ENCODE peak calls at places on chromosomes 2 and 18, in six cellular contexts. Z, W, M, B, N and A are unnamed samples. For H3K27me3, the result is how much of the 10 kb centered on the place peaks cover.

GRCh38 chr2:190663348-190663747 is 14.5 kb downstream of the NAB1 start:
- DNase-seq in B (no peak), Z (no peak), M (no peak), N (no peak), W (no peak), A (no peak)

GRCh38 chr2:49129034-49129433 is 25.3 kb downstream of the FSHR start:
- DNase-seq in B (no peak), N (peak), M (no peak), W (no peak), Z (no peak), A (no peak)

GRCh38 chr2:134421556-134422328 is 167.9 kb downstream of the MGAT5 start:
- DNase-seq in Z (no peak), N (no peak), B (no peak), W (no peak), M (no peak), A (no peak)

GRCh38 chr18:26540041-26540628 is 8.2 kb downstream of the KCTD1 start:
- DNase-seq in N (no peak), M (no peak), B (no peak), Z (no peak), W (no peak), A (no peak)

GRCh38 chr18:76495435-76496199 is 575 bp upstream of the ZNF516 start:
- DNase-seq in Z (peak), B (no peak), N (no peak), M (no peak), W (no peak), A (no peak)

GRCh38 chr2:203623104-203623503 is 83.3 kb upstream of the CD28 start:
- DNase-seq in Z (no peak), M (no peak), W (no peak), B (no peak), N (no peak), A (no peak)

GRCh38 chr2:167820488-167820887 is 426.9 kb downstream of the STK39 start:
- DNase-seq in M (no peak), W (no peak), N (no peak), B (no peak), Z (no peak), A (no peak)

GRCh38 chr2:98528349-98528748 is 80.0 kb downstream of the COA5 start:
- DNase-seq in M (no peak), B (no peak), W (no peak), N (no peak), Z (no peak), A (no peak)

GRCh38 chr18:56468379-56468778 is 170.0 kb downstream of the TXNL1 start:
- DNase-seq in B (no peak), M (no peak), W (no peak), N (no peak), Z (no peak), A (no peak)

GRCh38 chr18:63869851-63870250 is 17.7 kb upstream of the SERPINB2 start:
- DNase-seq in N (no peak), W (no peak), M (no peak), Z (no peak), B (no peak), A (no peak)

GRCh38 chr2:85915606-85916303 is 27.0 kb upstream of the ST3GAL5 start:
- DNase-seq in N (no peak), W (no peak), Z (no peak), M (no peak), B (no peak), A (no peak)

GRCh38 chr2:95004287-95004686 is 21.2 kb upstream of the MAL start:
- DNase-seq in N (no peak), M (no peak), B (no peak), Z (no peak), W (no peak), A (no peak)

GRCh38 chr2:8729939-8730338 is 48.1 kb downstream of the ID2 start:
- DNase-seq in N (no peak), W (no peak), B (no peak), Z (no peak), M (no peak), A (no peak)

GRCh38 chr2:101967826-101968498 is 23.8 kb upstream of the IL1R2 start:
- DNase-seq in W (no peak), B (no peak), Z (no peak), M (no peak), N (no peak), A (no peak)

GRCh38 chr2:12637754-12638153 is 79.0 kb upstream of the TRIB2 start:
- DNase-seq in Z (no peak), M (no peak), W (no peak), N (no peak), B (no peak), A (no peak)

GRCh38 chr2:14297340-14297739 is 335.2 kb upstream of the LRATD1 start:
- DNase-seq in W (no peak), Z (no peak), M (no peak), N (no peak), B (no peak), A (no peak)

GRCh38 chr2:9660154-9660553 is 29.4 kb upstream of the YWHAQ start:
- DNase-seq in Z (no peak), W (no peak), M (no peak), N (no peak), B (no peak), A (no peak)

GRCh38 chr18:3525870-3526420 is 76.0 kb downstream of the TGIF1 start:
- DNase-seq in B (no peak), N (peak), W (no peak), Z (no peak), M (peak), A (no peak)

GRCh38 chr2:201401815-201402214 is 44.7 kb upstream of the FLACC1 start:
- DNase-seq in B (no peak), W (no peak), M (no peak), Z (no peak), N (no peak), A (no peak)

GRCh38 chr2:97861177-97861576 is 134.6 kb downstream of the TMEM131 start:
- DNase-seq in N (no peak), M (no peak), B (no peak), W (no peak), Z (no peak), A (no peak)

GRCh38 chr18:63518178-63519012 is 23.8 kb upstream of the SERPINB12 start:
- DNase-seq in N (peak), B (peak), M (peak), Z (peak), W (peak), A (peak)

GRCh38 chr2:74002515-74003391 is 18.0 kb downstream of the TET3 start:
- DNase-seq in N (no peak), B (no peak), M (peak), Z (peak), W (no peak), A (no peak)

GRCh38 chr2:201837391-201837790 is 31.1 kb downstream of the CDK15 start:
- DNase-seq in M (no peak), N (no peak), B (no peak), W (no peak), Z (no peak), A (no peak)

GRCh38 chr2:240452471-240453256 is 17.2 kb downstream of the GPC1 start:
- DNase-seq in B (no peak), W (no peak), M (peak), N (no peak), Z (peak), A (no peak)

GRCh38 chr2:220585241-220585640 is 957.8 kb downstream of the SLC4A3 start:
- DNase-seq in Z (no peak), B (no peak), W (no peak), M (no peak), N (no peak), A (no peak)

GRCh38 chr2:100733344-100734187 is 86.4 kb upstream of the NPAS2 start:
- DNase-seq in W (no peak), M (no peak), N (no peak), Z (peak), B (no peak), A (no peak)

GRCh38 chr2:174634130-174635014 is 36.8 kb upstream of the WIPF1 start:
- DNase-seq in M (peak), N (peak), W (no peak), B (no peak), Z (no peak), A (no peak)

GRCh38 chr2:171210864-171211431 is 50.3 kb upstream of the TLK1 start:
- DNase-seq in W (no peak), Z (no peak), B (no peak), M (no peak), N (peak), A (no peak)

GRCh38 chr2:232541195-232541960 is 1.9 kb downstream of the CHRNG start:
- DNase-seq in N (no peak), Z (no peak), B (no peak), W (no peak), M (peak), A (no peak)

GRCh38 chr18:44887227-44887631 is 206.5 kb downstream of the SETBP1 start:
- DNase-seq in Z (no peak), B (no peak), M (no peak), N (peak), W (no peak), A (no peak)

GRCh38 chr2:210524533-210524932 is 31.9 kb upstream of the CPS1 start:
- DNase-seq in N (no peak), M (no peak), W (no peak), Z (no peak), B (no peak), A (no peak)

DNA sequence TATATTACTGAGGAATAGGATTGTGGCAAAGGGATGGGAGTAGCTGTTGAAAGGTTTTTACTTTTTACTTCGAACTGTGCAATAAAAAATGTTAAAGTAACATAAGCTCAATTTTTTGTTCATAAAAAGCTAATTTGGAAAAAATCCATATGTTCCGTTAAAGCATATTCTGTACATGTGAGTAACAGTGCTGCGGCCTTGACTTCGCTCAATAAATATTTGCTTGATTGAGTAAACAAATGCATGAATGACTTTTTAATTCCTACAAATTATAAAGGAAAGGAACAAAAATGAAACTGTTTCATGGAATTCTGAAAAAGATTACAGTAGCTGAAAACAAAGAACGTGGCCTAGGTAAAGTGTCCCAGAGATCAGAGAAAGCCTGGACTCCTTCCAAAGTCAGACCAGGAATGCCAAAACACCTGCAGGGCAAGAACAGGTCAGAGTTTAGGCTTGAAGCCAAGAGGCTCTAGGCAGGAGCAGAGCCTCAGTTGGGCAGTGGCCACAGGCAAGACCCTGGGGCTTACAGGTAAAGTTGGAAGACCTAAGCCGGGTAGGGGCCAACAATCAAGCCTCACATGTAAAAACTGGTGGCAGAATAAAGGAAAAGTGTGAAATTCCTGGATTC is 44.3 kb upstream of the FIGN start:
- DNase-seq in Z (peak), N (no peak), B (no peak), W (no peak), M (no peak), A (no peak)
- TF ChIP-seq ZNF274 in Z (no peak), N (no peak), B (no peak), W (no peak), M (no peak), A (no peak)

GRCh38 chr2:207710814-207711740 is at the start of gene CCNYL1:
- DNase-seq in Z (peak), N (peak), W (peak), M (peak), B (peak), A (peak)

GRCh38 chr2:207716061-207716460 is 4.6 kb downstream of the CCNYL1 start:
- DNase-seq in B (no peak), W (no peak), M (no peak), Z (no peak), N (no peak), A (no peak)

GRCh38 chr2:207706936-207707860 is 4.2 kb upstream of the CCNYL1 start:
- DNase-seq in Z (no peak), M (no peak), B (no peak), N (no peak), W (no peak), A (no peak)

GRCh38 chr2:207711750-207712487 is 479 bp downstream of the CCNYL1 start:
- DNase-seq in N (no peak), W (no peak), B (no peak), Z (no peak), M (peak), A (peak)
- H3K4me3 ChIP-seq in N (peak), W (peak), B (peak), Z (peak), M (peak), A (peak)

DNA sequence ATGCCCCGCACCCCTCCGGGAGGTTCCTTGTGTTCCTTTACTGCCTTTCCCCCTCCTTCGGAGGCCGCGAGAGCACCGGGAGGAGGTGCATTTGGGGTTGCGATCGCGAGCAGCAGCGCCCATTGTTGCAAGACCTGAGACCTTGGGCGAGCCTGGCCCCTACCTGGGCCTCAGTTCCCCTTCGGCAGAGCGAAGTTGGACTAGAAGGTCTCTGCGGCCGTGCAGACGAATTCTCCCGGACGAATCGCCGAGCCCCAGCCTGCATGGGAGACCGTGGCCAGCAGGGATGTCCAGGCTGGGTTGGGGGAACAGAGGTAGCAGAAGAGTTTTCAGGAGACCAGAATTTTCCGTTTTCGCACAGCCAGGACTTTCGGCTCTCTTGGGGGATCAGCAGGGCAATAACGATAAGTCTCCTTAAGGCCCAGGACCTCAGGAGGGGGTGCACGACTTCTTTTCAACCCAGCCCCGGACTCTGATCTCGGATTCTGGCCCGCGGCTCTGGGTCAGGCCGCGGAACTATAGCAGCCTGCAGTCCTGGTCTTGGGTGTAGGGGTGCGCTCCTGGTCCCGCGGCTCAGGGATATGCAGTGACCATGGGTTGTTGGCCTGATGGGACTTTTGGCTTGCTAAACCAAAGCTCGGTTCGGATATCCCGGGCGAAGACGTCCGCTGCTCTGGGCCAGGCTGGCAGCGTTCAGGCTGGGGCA is 2.8 kb downstream of the GDF7 start:
- DNase-seq in M (no peak), Z (no peak), N (no peak), B (no peak), W (no peak), A (no peak)
- H3K27me3 ChIP-seq in M (half or more), Z (under half), N (under half), B (half or more), W (under half), A (under half)

GRCh38 chr2:219072741-219073140 is 12.0 kb upstream of the IHH start:
- DNase-seq in N (no peak), Z (no peak), B (no peak), W (no peak), M (no peak), A (no peak)

GRCh38 chr2:219076253-219076652 is 15.5 kb upstream of the IHH start:
- DNase-seq in N (no peak), Z (no peak), W (no peak), B (no peak), M (no peak), A (no peak)

GRCh38 chr2:219071189-219071816 is 10.6 kb upstream of the IHH start:
- DNase-seq in Z (peak), W (no peak), M (no peak), N (no peak), B (no peak), A (no peak)

GRCh38 chr2:219078126-219078525 is 17.4 kb upstream of the IHH start:
- DNase-seq in N (no peak), M (no peak), Z (no peak), W (no peak), B (no peak), A (no peak)

DNA sequence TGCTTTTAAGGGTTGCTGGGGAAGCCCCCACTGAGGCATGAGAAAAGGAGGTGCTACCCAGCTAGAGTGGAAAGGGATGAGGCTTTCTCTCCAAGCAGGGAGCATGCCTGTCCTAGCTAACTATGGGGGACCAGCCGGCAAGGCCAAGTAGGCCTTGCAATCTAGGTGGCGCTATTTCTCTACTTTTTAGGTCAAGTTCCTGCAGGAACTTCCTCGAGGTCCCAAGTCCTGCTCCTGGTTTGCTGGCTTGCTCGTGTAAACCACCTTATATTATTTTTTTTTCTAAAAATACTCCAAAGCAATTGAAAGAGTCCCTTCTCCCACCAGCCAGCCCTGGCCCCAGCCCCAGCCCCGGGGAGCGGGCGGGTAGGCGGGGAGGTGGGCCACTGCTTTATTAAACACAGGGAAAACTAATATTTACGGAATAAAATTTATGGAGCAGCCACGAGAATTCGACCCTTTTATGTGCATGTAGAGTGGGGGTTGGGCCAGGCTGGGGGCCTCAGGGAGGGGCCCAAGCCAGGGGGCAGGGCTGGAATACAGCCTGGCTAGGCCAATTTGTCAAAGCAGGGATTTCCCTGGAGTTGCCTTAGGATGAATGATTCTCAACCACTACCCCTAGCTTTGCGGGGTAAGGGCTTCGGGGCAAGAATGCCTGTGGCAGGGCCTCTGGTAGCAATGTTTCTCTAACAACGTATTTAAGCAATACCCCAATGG is 12.8 kb upstream of the IHH start:
- DNase-seq in W (peak), Z (peak), B (no peak), M (peak), N (no peak), A (peak)
- TF ChIP-seq ZNF274 in W (no peak), Z (no peak), B (no peak), M (no peak), N (no peak), A (no peak)